ENCODE peak calls at places on chromosomes 13 and 19, in four cellular contexts. One of them, this sample, is unnamed.

GRCh38 chr13:112783946-112784500 is 94.2 kb downstream of the ATP11A start:
- DNase-seq in A549: no peak
- DNase-seq in HepG2: no peak
- DNase-seq in H1: no peak
- DNase-seq in this sample: no peak

GRCh38 chr13:22175815-22176214 is 504.9 kb downstream of the FGF9 start:
- DNase-seq in A549: no peak
- DNase-seq in HepG2: no peak
- DNase-seq in H1: no peak
- DNase-seq in this sample: no peak

GRCh38 chr13:112626761-112627160 is 38.8 kb upstream of the TUBGCP3 start:
- DNase-seq in A549: no peak
- DNase-seq in HepG2: no peak
- DNase-seq in H1: no peak
- DNase-seq in this sample: no peak

GRCh38 chr13:20711301-20712044 is 8.0 kb downstream of the IL17D start:
- DNase-seq in A549: peak; percentile 21
- DNase-seq in HepG2: no peak
- DNase-seq in H1: no peak
- DNase-seq in this sample: no peak

GRCh38 chr13:113077566-113077952 is 28.0 kb upstream of the F7 start:
- DNase-seq in A549: no peak
- DNase-seq in HepG2: no peak
- DNase-seq in H1: no peak
- DNase-seq in this sample: no peak

GRCh38 chr19:18741124-18741493 is 50.0 kb downstream of the COMP start:
- DNase-seq in A549: no peak
- DNase-seq in HepG2: no peak
- DNase-seq in H1: no peak
- DNase-seq in this sample: no peak

GRCh38 chr13:60397693-60398437 is 845 bp downstream of the TDRD3 start:
- DNase-seq in A549: peak; percentile 49
- DNase-seq in HepG2: peak; percentile 35
- DNase-seq in H1: no peak
- DNase-seq in this sample: peak; percentile 50

GRCh38 chr13:85710545-85710944 is 88.7 kb downstream of the SLITRK6 start:
- DNase-seq in A549: no peak
- DNase-seq in HepG2: no peak
- DNase-seq in H1: no peak
- DNase-seq in this sample: no peak

GRCh38 chr19:10491472-10492047 is 11.6 kb downstream of the KEAP1 start:
- DNase-seq in A549: no peak
- DNase-seq in HepG2: no peak
- DNase-seq in H1: no peak
- DNase-seq in this sample: no peak

GRCh38 chr19:1445932-1446712 is 3.8 kb upstream of the APC2 start:
- DNase-seq in A549: peak; percentile 52
- DNase-seq in HepG2: no peak
- DNase-seq in H1: no peak
- DNase-seq in this sample: peak; percentile 95

GRCh38 chr13:47546963-47547345 is 454.1 kb downstream of the SUCLA2 start:
- DNase-seq in A549: no peak
- DNase-seq in HepG2: no peak
- DNase-seq in H1: no peak
- DNase-seq in this sample: no peak

GRCh38 chr19:52922841-52923781 is at the start of gene ZNF888:
- DNase-seq in A549: no peak
- DNase-seq in HepG2: peak; percentile 69
- DNase-seq in H1: peak; percentile 60
- DNase-seq in this sample: peak; percentile 91

GRCh38 chr13:34025746-34026145 is 207.8 kb downstream of the RFC3 start:
- DNase-seq in A549: no peak
- DNase-seq in HepG2: no peak
- DNase-seq in H1: no peak
- DNase-seq in this sample: no peak

GRCh38 chr13:30998548-30999140 is 66.2 kb downstream of the TEX26 start:
- DNase-seq in A549: no peak
- DNase-seq in HepG2: no peak
- DNase-seq in H1: no peak
- DNase-seq in this sample: no peak

GRCh38 chr13:32432856-32433255 is 4.9 kb upstream of the N4BP2L1 start:
- DNase-seq in A549: no peak
- DNase-seq in HepG2: peak; percentile 49
- DNase-seq in H1: no peak
- DNase-seq in this sample: no peak

GRCh38 chr19:6639439-6639838 is 30.5 kb downstream of the TNFSF14 start:
- DNase-seq in A549: no peak
- DNase-seq in HepG2: no peak
- DNase-seq in H1: no peak
- DNase-seq in this sample: no peak

GRCh38 chr19:16323532-16323931 is 1.1 kb upstream of the KLF2 start:
- DNase-seq in A549: no peak
- DNase-seq in HepG2: no peak
- DNase-seq in H1: no peak
- DNase-seq in this sample: no peak

GRCh38 chr13:74219571-74219970 is 85.4 kb upstream of the KLF12 start:
- DNase-seq in A549: no peak
- DNase-seq in HepG2: no peak
- DNase-seq in H1: no peak
- DNase-seq in this sample: no peak

GRCh38 chr13:74215420-74215819 is 81.2 kb upstream of the KLF12 start:
- DNase-seq in A549: no peak
- DNase-seq in HepG2: no peak
- DNase-seq in H1: no peak
- DNase-seq in this sample: no peak

GRCh38 chr13:74214321-74214720 is 80.1 kb upstream of the KLF12 start:
- DNase-seq in A549: no peak
- DNase-seq in HepG2: no peak
- DNase-seq in H1: no peak
- DNase-seq in this sample: no peak

GRCh38 chr13:74218291-74218690 is 84.1 kb upstream of the KLF12 start:
- DNase-seq in A549: no peak
- DNase-seq in HepG2: no peak
- DNase-seq in H1: no peak
- DNase-seq in this sample: no peak

DNA sequence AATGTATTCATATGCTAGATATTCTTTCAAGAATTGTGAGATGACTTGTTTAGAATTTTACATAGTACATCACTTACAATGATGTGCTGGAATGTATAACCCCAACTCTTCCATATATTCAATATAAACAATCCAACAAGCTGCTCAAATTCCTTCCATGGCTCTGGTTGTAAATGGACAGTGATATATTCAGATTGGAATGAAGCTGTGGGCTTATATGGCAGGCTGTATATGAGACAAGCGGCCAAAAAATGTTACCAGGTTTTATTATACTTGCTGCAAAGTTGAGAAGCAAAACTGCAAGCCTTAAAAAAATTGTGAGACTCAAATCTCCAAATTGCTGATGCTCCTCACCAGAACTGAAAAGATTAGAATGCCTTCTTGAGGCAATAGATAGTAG is 83.6 kb upstream of the KLF12 start:
- DNase-seq in A549: no peak
- DNase-seq in HepG2: no peak
- DNase-seq in H1: no peak
- DNase-seq in this sample: no peak
- TF ChIP-seq PHF8 in A549: no peak
- TF ChIP-seq PHF8 in HepG2: no peak
- TF ChIP-seq PHF8 in H1: no peak
- TF ChIP-seq PHF8 in this sample: no peak

GRCh38 chr19:49549045-49549444 is 21.2 kb downstream of the RCN3 start:
- DNase-seq in A549: no peak
- DNase-seq in HepG2: no peak
- DNase-seq in H1: no peak
- DNase-seq in this sample: no peak

GRCh38 chr19:49551531-49551930 is 23.7 kb downstream of the RCN3 start:
- DNase-seq in A549: no peak
- DNase-seq in HepG2: no peak
- DNase-seq in H1: no peak
- DNase-seq in this sample: no peak

GRCh38 chr19:49543032-49543431 is 15.2 kb downstream of the RCN3 start:
- DNase-seq in A549: no peak
- DNase-seq in HepG2: no peak
- DNase-seq in H1: no peak
- DNase-seq in this sample: no peak

GRCh38 chr19:49544154-49544553 is 16.4 kb downstream of the RCN3 start:
- DNase-seq in A549: no peak
- DNase-seq in HepG2: no peak
- DNase-seq in H1: no peak
- DNase-seq in this sample: no peak

DNA sequence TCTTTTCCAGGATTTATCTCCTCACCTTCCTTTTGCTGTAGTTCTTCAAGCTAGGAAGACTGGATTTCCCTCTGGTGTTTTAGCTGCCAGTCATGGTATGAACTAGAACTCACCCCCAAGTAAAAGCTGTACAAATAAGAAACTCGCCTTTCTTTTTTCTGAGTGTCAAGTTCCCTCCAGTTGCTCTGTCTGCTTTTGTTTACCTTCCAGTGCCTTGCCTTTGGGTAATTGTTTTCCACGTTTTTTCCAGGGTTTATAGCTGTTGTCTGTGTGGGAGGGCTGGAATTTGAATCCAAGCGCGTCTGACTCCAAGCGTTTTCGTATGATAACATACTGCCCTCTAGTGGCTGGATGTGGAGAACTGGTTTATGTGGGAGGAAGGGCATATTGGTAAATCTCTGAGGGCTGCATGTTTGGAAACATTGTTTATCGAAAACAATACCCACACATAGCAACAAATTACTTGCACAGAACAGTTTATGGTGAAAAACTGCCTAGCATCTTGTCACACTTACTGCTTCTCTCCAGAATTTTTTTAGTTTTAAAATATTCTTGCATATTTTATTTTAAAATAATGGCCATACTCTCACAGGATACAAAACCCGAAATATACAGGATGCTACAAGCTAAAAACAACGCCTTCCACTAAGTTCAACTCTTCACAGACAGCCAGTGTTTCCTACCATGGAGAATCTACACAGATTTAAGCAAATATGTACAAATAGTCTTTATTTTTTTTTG is 19.2 kb downstream of the RCN3 start:
- DNase-seq in A549: peak; percentile 94
- DNase-seq in HepG2: peak; percentile 85
- DNase-seq in H1: peak; percentile 47
- DNase-seq in this sample: peak; percentile 76
- TF ChIP-seq PHF8 in A549: no peak
- TF ChIP-seq PHF8 in HepG2: no peak
- TF ChIP-seq PHF8 in H1: no peak
- TF ChIP-seq PHF8 in this sample: no peak

DNA sequence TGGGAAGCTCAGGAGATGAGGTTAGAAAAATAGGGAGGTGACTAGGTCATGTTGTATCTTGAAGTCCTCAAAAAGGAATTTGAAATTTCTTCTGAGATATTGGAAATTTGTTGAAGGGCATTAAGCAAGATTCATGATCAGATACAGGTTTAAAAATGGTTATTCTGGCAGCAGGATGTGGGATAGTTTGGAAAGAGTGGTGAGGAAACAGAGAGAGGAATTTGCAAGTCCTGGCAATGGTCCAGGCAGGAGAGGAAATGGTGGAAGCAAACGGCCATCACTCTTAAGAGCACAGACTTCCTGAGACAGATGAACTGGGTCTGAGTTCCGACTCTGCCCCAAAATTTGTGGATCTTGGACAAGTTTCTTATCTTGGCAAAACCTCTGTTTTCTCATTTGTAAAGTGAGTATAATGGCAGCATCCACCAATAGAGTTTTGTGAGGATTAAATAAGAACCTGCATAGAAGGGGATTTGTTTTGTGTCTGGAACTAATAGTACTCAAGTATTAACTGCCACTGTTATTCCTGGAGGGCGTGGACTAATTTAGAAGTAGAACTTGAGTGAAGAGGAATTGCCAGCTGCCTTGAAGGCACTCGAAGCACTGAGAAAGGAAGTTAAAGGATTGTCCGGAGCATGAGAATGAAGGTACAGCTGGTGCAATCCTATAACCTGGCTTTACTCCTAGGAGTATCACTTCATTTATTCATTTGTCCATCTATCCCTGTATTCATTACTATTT is 99.6 kb downstream of the CCNA1 start:
- DNase-seq in A549: no peak
- DNase-seq in HepG2: no peak
- DNase-seq in H1: no peak
- DNase-seq in this sample: no peak
- TF ChIP-seq PHF8 in A549: no peak
- TF ChIP-seq PHF8 in HepG2: no peak
- TF ChIP-seq PHF8 in H1: no peak
- TF ChIP-seq PHF8 in this sample: no peak

GRCh38 chr13:23505007-23505406 is 65.2 kb upstream of the TNFRSF19 start:
- DNase-seq in A549: no peak
- DNase-seq in HepG2: no peak
- DNase-seq in H1: no peak
- DNase-seq in this sample: no peak
- TF ChIP-seq PHF8 in A549: no peak
- TF ChIP-seq PHF8 in HepG2: no peak
- TF ChIP-seq PHF8 in H1: no peak
- TF ChIP-seq PHF8 in this sample: no peak

DNA sequence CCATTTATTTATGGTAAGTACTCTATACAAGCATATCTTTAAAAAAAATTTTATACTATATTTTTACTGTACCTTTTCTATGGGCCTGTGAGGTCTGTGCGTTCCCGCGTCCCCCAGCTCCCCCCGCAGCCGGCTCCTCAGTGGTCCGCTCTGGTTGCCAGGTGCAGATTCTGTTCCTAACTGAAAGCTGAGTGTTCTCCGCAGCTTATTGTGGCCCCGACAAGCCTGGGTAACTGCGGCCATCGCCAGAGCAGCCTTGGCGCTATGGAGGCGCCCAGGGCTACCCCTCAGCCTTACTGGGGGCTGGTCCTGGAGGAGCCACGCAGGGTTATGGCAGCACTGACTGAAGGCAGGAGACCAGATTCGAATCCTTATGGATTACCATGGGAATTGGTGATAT is 896.8 kb downstream of the PCDH17 start:
- DNase-seq in A549: no peak
- DNase-seq in HepG2: no peak
- DNase-seq in H1: no peak
- DNase-seq in this sample: no peak
- TF ChIP-seq PHF8 in A549: no peak
- TF ChIP-seq PHF8 in HepG2: no peak
- TF ChIP-seq PHF8 in H1: no peak
- TF ChIP-seq PHF8 in this sample: no peak